ENCODE peak calls at places on chromosomes 4 and X, in four cellular contexts. One of them, this sample, is unnamed.

GRCh38 chr4:121551881-121552280 is 144.9 kb downstream of the ANXA5 start:
- DNase-seq in HepG2: peak; percentile 14
- DNase-seq in K562: no peak
- DNase-seq in GM12878: no peak
- DNase-seq in this sample: no peak

GRCh38 chr4:5460106-5460801 is 248.1 kb downstream of the EVC2 start:
- DNase-seq in K562: peak; percentile 45
- DNase-seq in HepG2: peak; percentile 13
- DNase-seq in GM12878: no peak
- DNase-seq in this sample: peak; percentile 60

GRCh38 chr4:151801547-151802516 is 41.0 kb upstream of the GATB start:
- DNase-seq in GM12878: no peak
- DNase-seq in HepG2: peak; percentile 25
- DNase-seq in K562: peak; percentile 73
- DNase-seq in this sample: peak; percentile 72

GRCh38 chr4:96035727-96036126 is 195.8 kb downstream of the PDHA2 start:
- DNase-seq in K562: peak; percentile 8
- DNase-seq in GM12878: no peak
- DNase-seq in HepG2: no peak
- DNase-seq in this sample: peak; percentile 9

GRCh38 chrX:50431623-50432022 is 39.0 kb downstream of the DGKK start:
- DNase-seq in HepG2: peak; percentile 83
- DNase-seq in K562: no peak
- DNase-seq in GM12878: no peak
- DNase-seq in this sample: no peak

GRCh38 chrX:15376956-15377355 is 7.3 kb downstream of the VEGFD start:
- DNase-seq in K562: no peak
- DNase-seq in GM12878: no peak
- DNase-seq in HepG2: no peak
- DNase-seq in this sample: no peak

GRCh38 chr4:102285831-102286230 is 59.5 kb downstream of the SLC39A8 start:
- DNase-seq in HepG2: no peak
- DNase-seq in K562: no peak
- DNase-seq in GM12878: no peak
- DNase-seq in this sample: no peak

GRCh38 chrX:13939741-13940597 is 89.7 kb downstream of the GEMIN8 start:
- DNase-seq in HepG2: no peak
- DNase-seq in GM12878: no peak
- DNase-seq in K562: no peak
- DNase-seq in this sample: no peak

GRCh38 chr4:163556650-163557391 is 62.3 kb downstream of the TMA16 start:
- DNase-seq in HepG2: no peak
- DNase-seq in GM12878: no peak
- DNase-seq in K562: no peak
- DNase-seq in this sample: no peak

GRCh38 chr4:24857996-24858395 is 54.8 kb downstream of the CCDC149 start:
- DNase-seq in K562: no peak
- DNase-seq in HepG2: no peak
- DNase-seq in GM12878: no peak
- DNase-seq in this sample: no peak

GRCh38 chr4:123488916-123489315 is 92.3 kb downstream of the SPRY1 start:
- DNase-seq in K562: peak; percentile 50
- DNase-seq in GM12878: peak; percentile 19
- DNase-seq in HepG2: peak; percentile 80
- DNase-seq in this sample: no peak

GRCh38 chr4:169248645-169249044 is 22.1 kb downstream of the SH3RF1 start:
- DNase-seq in K562: no peak
- DNase-seq in GM12878: no peak
- DNase-seq in HepG2: no peak
- DNase-seq in this sample: no peak

GRCh38 chr4:133149932-133150642 is 993 bp downstream of the PCDH10 start:
- DNase-seq in GM12878: no peak
- DNase-seq in HepG2: no peak
- DNase-seq in K562: no peak
- DNase-seq in this sample: no peak

GRCh38 chr4:123783091-123783765 is 386.6 kb downstream of the SPRY1 start:
- DNase-seq in GM12878: no peak
- DNase-seq in HepG2: no peak
- DNase-seq in K562: no peak
- DNase-seq in this sample: no peak

GRCh38 chr4:80305466-80305865 is 30.1 kb upstream of the CFAP299 start:
- DNase-seq in HepG2: no peak
- DNase-seq in GM12878: no peak
- DNase-seq in K562: no peak
- DNase-seq in this sample: no peak

GRCh38 chr4:77036206-77036605 is 39.6 kb downstream of the CCNI start:
- DNase-seq in K562: no peak
- DNase-seq in GM12878: no peak
- DNase-seq in HepG2: no peak
- DNase-seq in this sample: no peak

GRCh38 chr4:82437285-82438005 is 7.1 kb downstream of the ENOPH1 start:
- DNase-seq in HepG2: no peak
- DNase-seq in K562: no peak
- DNase-seq in GM12878: no peak
- DNase-seq in this sample: peak; percentile 14
- TF ChIP-seq FOXK2 in HepG2: no peak
- TF ChIP-seq FOXK2 in K562: no peak
- TF ChIP-seq FOXK2 in GM12878: no peak
- TF ChIP-seq FOXK2 in this sample: no peak

GRCh38 chrX:12370444-12371089 is 232.3 kb downstream of the FRMPD4 start:
- DNase-seq in K562: no peak
- DNase-seq in GM12878: no peak
- DNase-seq in HepG2: no peak
- DNase-seq in this sample: no peak
- TF ChIP-seq SP1 in K562: no peak
- TF ChIP-seq SP1 in GM12878: no peak
- TF ChIP-seq SP1 in HepG2: no peak
- TF ChIP-seq SP1 in this sample: no peak

GRCh38 chr4:7430368-7430964 is 4.3 kb downstream of the PSAPL1 start:
- DNase-seq in GM12878: no peak
- DNase-seq in K562: no peak
- DNase-seq in HepG2: no peak
- DNase-seq in this sample: no peak

GRCh38 chr4:7428261-7429068 is 6.3 kb downstream of the PSAPL1 start:
- DNase-seq in GM12878: no peak
- DNase-seq in K562: no peak
- DNase-seq in HepG2: no peak
- DNase-seq in this sample: no peak

GRCh38 chr4:7429069-7429416 is 5.7 kb downstream of the PSAPL1 start:
- DNase-seq in HepG2: no peak
- DNase-seq in K562: no peak
- DNase-seq in GM12878: no peak
- DNase-seq in this sample: no peak

GRCh38 chr4:7430965-7431695 is 3.6 kb downstream of the PSAPL1 start:
- DNase-seq in HepG2: no peak
- DNase-seq in K562: no peak
- DNase-seq in GM12878: no peak
- DNase-seq in this sample: no peak

GRCh38 chr4:7429601-7430078 is 5.1 kb downstream of the PSAPL1 start:
- DNase-seq in HepG2: no peak
- DNase-seq in GM12878: no peak
- DNase-seq in K562: no peak
- DNase-seq in this sample: no peak
- TF ChIP-seq FOXK2 in HepG2: no peak
- TF ChIP-seq FOXK2 in GM12878: no peak
- TF ChIP-seq FOXK2 in K562: no peak
- TF ChIP-seq FOXK2 in this sample: no peak

DNA sequence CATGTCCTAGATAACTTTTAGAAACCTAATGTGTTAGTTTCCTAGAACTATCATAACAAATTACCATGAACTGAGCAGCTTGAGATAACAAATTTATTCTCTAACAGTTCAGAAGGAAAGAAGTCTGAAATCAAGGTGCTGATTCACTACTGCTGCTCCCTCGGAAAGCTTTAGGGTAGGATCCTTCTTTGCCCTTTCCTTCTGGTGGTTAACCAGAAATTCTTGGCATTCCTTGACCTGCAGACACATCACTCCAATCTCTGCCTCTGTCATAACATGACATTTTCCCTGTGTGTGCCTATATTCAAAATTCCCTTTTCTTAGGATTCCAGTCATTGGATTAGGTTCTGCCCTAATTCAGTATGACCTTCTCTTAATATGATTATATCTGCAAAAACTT is 175.5 kb downstream of the SNCA start:
- DNase-seq in HepG2: no peak
- DNase-seq in K562: no peak
- DNase-seq in GM12878: no peak
- DNase-seq in this sample: no peak
- TF ChIP-seq SP1 in HepG2: no peak
- TF ChIP-seq SP1 in K562: no peak
- TF ChIP-seq SP1 in GM12878: no peak
- TF ChIP-seq SP1 in this sample: no peak

GRCh38 chrX:40084471-40084870 is 13.3 kb downstream of the BCOR start:
- DNase-seq in HepG2: no peak
- DNase-seq in K562: no peak
- DNase-seq in GM12878: no peak
- DNase-seq in this sample: no peak

GRCh38 chrX:40086569-40087335 is 11.0 kb downstream of the BCOR start:
- DNase-seq in HepG2: no peak
- DNase-seq in K562: peak; percentile 41
- DNase-seq in GM12878: no peak
- DNase-seq in this sample: no peak

GRCh38 chrX:40085086-40085551 is 12.6 kb downstream of the BCOR start:
- DNase-seq in K562: no peak
- DNase-seq in GM12878: no peak
- DNase-seq in HepG2: no peak
- DNase-seq in this sample: no peak

GRCh38 chrX:40083979-40084359 is 13.8 kb downstream of the BCOR start:
- DNase-seq in K562: no peak
- DNase-seq in GM12878: no peak
- DNase-seq in HepG2: no peak
- DNase-seq in this sample: no peak

GRCh38 chrX:40085714-40086113 is 12.0 kb downstream of the BCOR start:
- DNase-seq in HepG2: no peak
- DNase-seq in GM12878: no peak
- DNase-seq in K562: no peak
- DNase-seq in this sample: no peak
- TF ChIP-seq FOXK2 in HepG2: no peak
- TF ChIP-seq FOXK2 in GM12878: no peak
- TF ChIP-seq FOXK2 in K562: no peak
- TF ChIP-seq FOXK2 in this sample: no peak

GRCh38 chr4:148849581-148849980 is 407.4 kb upstream of the NR3C2 start:
- DNase-seq in HepG2: no peak
- DNase-seq in GM12878: no peak
- DNase-seq in K562: no peak
- DNase-seq in this sample: no peak

GRCh38 chr4:148847544-148847943 is 405.3 kb upstream of the NR3C2 start:
- DNase-seq in HepG2: no peak
- DNase-seq in GM12878: no peak
- DNase-seq in K562: no peak
- DNase-seq in this sample: no peak

GRCh38 chr4:148854203-148854602 is 412.0 kb upstream of the NR3C2 start:
- DNase-seq in K562: no peak
- DNase-seq in GM12878: no peak
- DNase-seq in HepG2: no peak
- DNase-seq in this sample: no peak

GRCh38 chr4:148852092-148852699 is 410.0 kb upstream of the NR3C2 start:
- DNase-seq in HepG2: no peak
- DNase-seq in K562: no peak
- DNase-seq in GM12878: no peak
- DNase-seq in this sample: no peak

GRCh38 chr4:148850257-148850995 is 408.2 kb upstream of the NR3C2 start:
- DNase-seq in HepG2: peak; percentile 20
- DNase-seq in K562: no peak
- DNase-seq in GM12878: no peak
- DNase-seq in this sample: no peak
- TF ChIP-seq SP1 in HepG2: no peak
- TF ChIP-seq SP1 in K562: no peak
- TF ChIP-seq SP1 in GM12878: no peak
- TF ChIP-seq SP1 in this sample: no peak

DNA sequence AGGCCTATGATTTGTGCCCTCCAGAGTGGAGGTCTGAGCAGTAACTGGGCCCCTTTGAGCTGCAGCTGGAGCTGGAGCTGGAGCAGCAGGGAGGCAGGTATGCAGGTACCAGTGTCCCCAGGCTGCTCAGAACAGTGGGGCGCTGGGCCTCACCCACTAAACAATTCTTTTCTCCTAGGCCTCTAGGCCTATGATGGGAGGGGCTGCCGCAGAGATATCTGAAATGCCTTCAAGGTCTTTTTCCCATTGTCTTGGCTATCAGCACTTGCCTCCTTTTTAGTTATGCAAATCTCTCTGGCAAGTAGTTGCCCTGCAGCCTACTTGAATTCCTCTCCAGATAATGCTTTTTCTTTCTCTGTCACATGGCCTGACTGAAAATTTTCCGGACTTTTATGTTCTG is 79.7 kb upstream of the OTUD4 start:
- DNase-seq in HepG2: no peak
- DNase-seq in K562: peak; percentile 8
- DNase-seq in GM12878: no peak
- DNase-seq in this sample: no peak
- TF ChIP-seq FOXK2 in HepG2: no peak
- TF ChIP-seq FOXK2 in K562: no peak
- TF ChIP-seq FOXK2 in GM12878: no peak
- TF ChIP-seq FOXK2 in this sample: no peak

GRCh38 chr4:54877006-54877405 is 219.2 kb downstream of the KIT start:
- DNase-seq in GM12878: no peak
- DNase-seq in K562: no peak
- DNase-seq in HepG2: no peak
- DNase-seq in this sample: no peak

GRCh38 chr4:54872246-54872645 is 214.5 kb downstream of the KIT start:
- DNase-seq in GM12878: no peak
- DNase-seq in K562: no peak
- DNase-seq in HepG2: no peak
- DNase-seq in this sample: no peak
- TF ChIP-seq SP1 in GM12878: no peak
- TF ChIP-seq SP1 in K562: no peak
- TF ChIP-seq SP1 in HepG2: no peak
- TF ChIP-seq SP1 in this sample: no peak

DNA sequence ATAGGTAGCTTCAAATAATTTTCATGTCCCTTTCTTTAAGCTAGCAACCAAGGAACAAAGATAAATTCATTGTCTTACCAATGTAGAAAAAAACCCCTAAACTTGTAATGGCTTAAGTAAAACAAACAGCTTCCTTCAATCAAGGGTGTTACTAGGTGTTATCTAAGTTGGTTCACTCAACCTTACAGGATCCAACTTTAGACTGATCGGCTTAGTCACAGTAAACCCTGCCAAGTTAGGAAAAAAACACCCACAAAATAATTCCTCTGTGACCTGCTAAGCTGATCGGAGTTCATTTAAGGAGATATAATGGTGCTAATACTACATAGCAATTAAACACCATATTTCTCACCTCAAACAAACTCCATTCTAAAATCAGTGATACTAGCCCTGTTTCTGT is 10.1 kb downstream of the AIFM1 start:
- DNase-seq in GM12878: no peak
- DNase-seq in HepG2: no peak
- DNase-seq in K562: no peak
- DNase-seq in this sample: no peak
- TF ChIP-seq FOXK2 in GM12878: no peak
- TF ChIP-seq FOXK2 in HepG2: no peak
- TF ChIP-seq FOXK2 in K562: no peak
- TF ChIP-seq FOXK2 in this sample: no peak

GRCh38 chrX:151723156-151723760 is 7.4 kb downstream of the FATE1 start:
- DNase-seq in GM12878: no peak
- DNase-seq in K562: no peak
- DNase-seq in HepG2: no peak
- DNase-seq in this sample: no peak
- TF ChIP-seq SP1 in GM12878: no peak
- TF ChIP-seq SP1 in K562: no peak
- TF ChIP-seq SP1 in HepG2: no peak
- TF ChIP-seq SP1 in this sample: no peak

This sample was measured in HEK293T.